ENCODE peak calls at places on chromosomes 3 and 15, in four cellular contexts. One of them, this sample, is unnamed.

GRCh38 chr15:49438970-49439631 is 16.1 kb downstream of the FGF7 start:
- DNase-seq in psoas muscle: no peak
- DNase-seq in esophagus squamous epithelium: peak
- DNase-seq in WERI-Rb-1: no peak
- DNase-seq in this sample: no peak

GRCh38 chr15:35557544-35557943 is 11.6 kb upstream of the DPH6 start:
- DNase-seq in psoas muscle: no peak
- DNase-seq in esophagus squamous epithelium: no peak
- DNase-seq in WERI-Rb-1: no peak
- DNase-seq in this sample: peak

GRCh38 chr3:60979861-60980739 is 271.2 kb downstream of the FHIT start:
- DNase-seq in psoas muscle: no peak
- DNase-seq in esophagus squamous epithelium: no peak
- DNase-seq in WERI-Rb-1: no peak
- DNase-seq in this sample: no peak

GRCh38 chr3:32045091-32045964 is 61.1 kb upstream of the GPD1L start:
- DNase-seq in psoas muscle: no peak
- DNase-seq in esophagus squamous epithelium: no peak
- DNase-seq in WERI-Rb-1: peak
- DNase-seq in this sample: no peak

GRCh38 chr3:24683090-24683489 is 188.4 kb upstream of the THRB start:
- DNase-seq in psoas muscle: no peak
- DNase-seq in esophagus squamous epithelium: no peak
- DNase-seq in WERI-Rb-1: no peak
- DNase-seq in this sample: no peak

GRCh38 chr3:52471371-52472238 is 16.2 kb downstream of the NISCH start:
- DNase-seq in psoas muscle: peak
- DNase-seq in esophagus squamous epithelium: no peak
- DNase-seq in WERI-Rb-1: peak
- DNase-seq in this sample: no peak

GRCh38 chr3:146814601-146815315 is 209.6 kb upstream of the PLSCR5 start:
- DNase-seq in psoas muscle: no peak
- DNase-seq in esophagus squamous epithelium: no peak
- DNase-seq in WERI-Rb-1: no peak
- DNase-seq in this sample: no peak

GRCh38 chr15:88896339-88897033 is 1.1 kb upstream of the HAPLN3 start:
- DNase-seq in psoas muscle: no peak
- DNase-seq in esophagus squamous epithelium: no peak
- DNase-seq in WERI-Rb-1: no peak
- DNase-seq in this sample: no peak

GRCh38 chr3:17135696-17136095 is 250.9 kb downstream of the PLCL2 start:
- DNase-seq in psoas muscle: no peak
- DNase-seq in esophagus squamous epithelium: no peak
- DNase-seq in WERI-Rb-1: peak
- DNase-seq in this sample: no peak

GRCh38 chr15:77419050-77419835 is 661 bp downstream of the PEAK1 start:
- DNase-seq in psoas muscle: peak
- DNase-seq in esophagus squamous epithelium: no peak
- DNase-seq in WERI-Rb-1: peak
- DNase-seq in this sample: no peak

GRCh38 chr15:82146990-82147461 is 101.2 kb upstream of the MEX3B start:
- DNase-seq in psoas muscle: no peak
- DNase-seq in esophagus squamous epithelium: no peak
- DNase-seq in WERI-Rb-1: no peak
- DNase-seq in this sample: peak

GRCh38 chr3:116423945-116424344 is 21.3 kb downstream of the LSAMP start:
- DNase-seq in psoas muscle: no peak
- DNase-seq in esophagus squamous epithelium: no peak
- DNase-seq in WERI-Rb-1: no peak
- DNase-seq in this sample: no peak

GRCh38 chr3:177928156-177928555 is 608.1 kb upstream of the KCNMB2 start:
- DNase-seq in psoas muscle: no peak
- DNase-seq in esophagus squamous epithelium: no peak
- DNase-seq in WERI-Rb-1: no peak
- DNase-seq in this sample: no peak

GRCh38 chr3:129060276-129061076 is at the start of gene GP9:
- DNase-seq in psoas muscle: no peak
- DNase-seq in esophagus squamous epithelium: no peak
- DNase-seq in WERI-Rb-1: no peak
- DNase-seq in this sample: no peak

GRCh38 chr3:124363451-124363850 is 366.8 kb upstream of the UMPS start:
- DNase-seq in psoas muscle: no peak
- DNase-seq in esophagus squamous epithelium: no peak
- DNase-seq in WERI-Rb-1: no peak
- DNase-seq in this sample: no peak

GRCh38 chr15:90839187-90840071 is 29.0 kb upstream of the FURIN start:
- DNase-seq in psoas muscle: no peak
- DNase-seq in esophagus squamous epithelium: no peak
- DNase-seq in WERI-Rb-1: no peak
- DNase-seq in this sample: no peak

GRCh38 chr15:69703495-69704187 is 251.0 kb downstream of the RPLP1 start:
- DNase-seq in psoas muscle: no peak
- DNase-seq in esophagus squamous epithelium: no peak
- DNase-seq in WERI-Rb-1: no peak
- DNase-seq in this sample: no peak

GRCh38 chr3:65028024-65028423 is 340.2 kb upstream of the ADAMTS9 start:
- DNase-seq in psoas muscle: no peak
- DNase-seq in esophagus squamous epithelium: no peak
- DNase-seq in WERI-Rb-1: no peak
- DNase-seq in this sample: no peak

GRCh38 chr3:44198265-44198956 is 43.3 kb upstream of the TOPAZ1 start:
- DNase-seq in psoas muscle: peak
- DNase-seq in esophagus squamous epithelium: peak
- DNase-seq in WERI-Rb-1: peak
- DNase-seq in this sample: peak

GRCh38 chr3:116253511-116253910 is 191.8 kb downstream of the LSAMP start:
- DNase-seq in psoas muscle: no peak
- DNase-seq in esophagus squamous epithelium: no peak
- DNase-seq in WERI-Rb-1: no peak
- DNase-seq in this sample: no peak

GRCh38 chr3:193851941-193852674 is 259.1 kb downstream of the OPA1 start:
- DNase-seq in psoas muscle: no peak
- DNase-seq in esophagus squamous epithelium: no peak
- DNase-seq in WERI-Rb-1: no peak
- DNase-seq in this sample: no peak

GRCh38 chr15:79179108-79179561 is 88.6 kb upstream of the RASGRF1 start:
- DNase-seq in psoas muscle: no peak
- DNase-seq in esophagus squamous epithelium: no peak
- DNase-seq in WERI-Rb-1: no peak
- DNase-seq in this sample: peak

GRCh38 chr3:141680620-141681389 is 57.3 kb upstream of the RNF7 start:
- DNase-seq in psoas muscle: peak
- DNase-seq in esophagus squamous epithelium: no peak
- DNase-seq in WERI-Rb-1: no peak
- DNase-seq in this sample: peak

GRCh38 chr3:98901032-98901464 is 447 bp downstream of the DCBLD2 start:
- DNase-seq in psoas muscle: peak
- DNase-seq in esophagus squamous epithelium: no peak
- DNase-seq in WERI-Rb-1: peak
- DNase-seq in this sample: no peak

GRCh38 chr3:193556841-193557240 is 2.1 kb upstream of the ATP13A4 start:
- DNase-seq in psoas muscle: no peak
- DNase-seq in esophagus squamous epithelium: no peak
- DNase-seq in WERI-Rb-1: no peak
- DNase-seq in this sample: no peak

GRCh38 chr15:96720251-96720650 is 389.8 kb downstream of the NR2F2 start:
- DNase-seq in psoas muscle: no peak
- DNase-seq in esophagus squamous epithelium: no peak
- DNase-seq in WERI-Rb-1: no peak
- DNase-seq in this sample: no peak

GRCh38 chr3:134464693-134465385 is 20.9 kb downstream of the ANAPC13 start:
- DNase-seq in psoas muscle: no peak
- DNase-seq in esophagus squamous epithelium: no peak
- DNase-seq in WERI-Rb-1: no peak
- DNase-seq in this sample: no peak

GRCh38 chr15:63623231-63623969 is 26.2 kb downstream of the FBXL22 start:
- DNase-seq in psoas muscle: no peak
- DNase-seq in esophagus squamous epithelium: no peak
- DNase-seq in WERI-Rb-1: no peak
- DNase-seq in this sample: no peak

GRCh38 chr3:44870375-44871061 is 3.9 kb upstream of the TGM4 start:
- DNase-seq in psoas muscle: no peak
- DNase-seq in esophagus squamous epithelium: no peak
- DNase-seq in WERI-Rb-1: no peak
- DNase-seq in this sample: no peak

DNA sequence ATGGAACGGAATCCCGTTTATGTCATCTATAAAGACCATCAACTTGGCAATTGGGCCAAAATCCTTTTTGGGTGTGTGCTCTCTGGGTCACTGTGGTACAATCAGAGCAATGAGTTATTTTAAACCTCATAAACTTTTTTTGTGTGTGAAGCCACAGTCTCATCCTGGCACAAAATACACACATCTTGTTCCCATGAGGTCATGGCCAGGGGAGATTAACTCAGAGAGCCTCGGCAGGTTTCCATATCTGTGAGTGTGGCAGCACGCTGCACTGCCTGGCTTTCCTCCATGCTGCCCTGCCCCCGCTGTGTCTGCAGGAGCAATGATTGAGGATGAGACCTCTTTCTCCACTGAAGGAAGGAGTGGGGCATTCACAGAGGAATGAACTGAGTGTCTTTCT is 54.0 kb upstream of the DLG1 start:
- DNase-seq in psoas muscle: peak
- DNase-seq in esophagus squamous epithelium: no peak
- DNase-seq in WERI-Rb-1: peak
- DNase-seq in this sample: no peak
- TF ChIP-seq CTCF in psoas muscle: no peak
- TF ChIP-seq CTCF in esophagus squamous epithelium: no peak
- TF ChIP-seq CTCF in WERI-Rb-1: no peak
- TF ChIP-seq CTCF in this sample: no peak

GRCh38 chr3:125602752-125603649 is 7.7 kb upstream of the OSBPL11 start:
- DNase-seq in psoas muscle: no peak
- DNase-seq in esophagus squamous epithelium: no peak
- DNase-seq in WERI-Rb-1: no peak
- DNase-seq in this sample: peak
- H3K4me3 ChIP-seq in psoas muscle: no peak
- H3K4me3 ChIP-seq in esophagus squamous epithelium: no peak
- H3K4me3 ChIP-seq in WERI-Rb-1: no peak
- H3K4me3 ChIP-seq in this sample: no peak

DNA sequence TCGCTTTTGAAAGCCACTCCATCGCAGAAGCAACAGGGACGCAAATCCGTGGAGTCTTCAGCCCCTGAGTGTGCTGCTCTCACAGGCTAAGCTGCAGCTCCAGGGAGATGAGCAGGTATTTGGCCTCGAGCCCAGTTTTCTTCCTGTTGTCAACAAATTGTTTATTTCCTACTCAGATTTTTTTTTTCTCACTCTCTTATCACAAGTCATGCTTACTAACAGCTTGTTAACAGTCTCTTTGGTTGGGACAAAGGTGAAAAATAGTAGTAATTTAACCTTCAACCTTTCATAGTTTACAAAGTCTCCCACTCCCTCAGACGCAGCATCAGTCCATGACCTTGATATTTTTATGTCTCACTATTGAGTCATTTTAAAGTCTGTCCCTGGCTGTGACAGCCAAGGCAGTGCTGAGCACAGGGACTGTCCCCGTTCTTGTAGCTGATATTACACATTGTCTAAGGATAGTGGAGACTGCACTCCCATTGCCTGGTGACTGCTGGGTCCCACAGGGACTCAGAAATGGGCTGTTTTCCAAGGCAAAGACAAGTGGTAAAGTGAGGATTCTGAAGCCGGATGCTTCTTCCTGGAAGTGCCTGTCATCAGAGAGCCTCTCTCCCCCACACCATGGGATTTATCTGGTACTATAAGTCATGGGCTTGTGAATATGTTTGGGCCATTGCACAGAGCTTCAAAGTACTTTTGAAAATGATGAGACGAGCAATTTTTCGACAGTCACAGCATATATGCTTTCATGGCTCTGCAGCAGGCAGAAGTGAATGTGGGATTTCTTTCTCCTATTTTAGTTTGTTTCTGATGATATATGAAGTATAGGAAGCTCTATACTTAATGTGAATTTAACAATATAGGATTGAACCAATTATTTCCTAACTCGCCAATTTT is 59.8 kb upstream of the UNC13C start:
- DNase-seq in psoas muscle: no peak
- DNase-seq in esophagus squamous epithelium: no peak
- DNase-seq in WERI-Rb-1: no peak
- DNase-seq in this sample: no peak
- TF ChIP-seq CTCF in psoas muscle: no peak
- TF ChIP-seq CTCF in esophagus squamous epithelium: no peak
- TF ChIP-seq CTCF in WERI-Rb-1: no peak
- TF ChIP-seq CTCF in this sample: no peak

GRCh38 chr15:32838338-32838737 is 120.5 kb downstream of the GREM1 start:
- DNase-seq in psoas muscle: no peak
- DNase-seq in esophagus squamous epithelium: no peak
- DNase-seq in WERI-Rb-1: no peak
- DNase-seq in this sample: no peak

GRCh38 chr15:32840481-32841245 is 122.9 kb downstream of the GREM1 start:
- DNase-seq in psoas muscle: no peak
- DNase-seq in esophagus squamous epithelium: no peak
- DNase-seq in WERI-Rb-1: no peak
- DNase-seq in this sample: no peak

GRCh38 chr15:32834156-32834555 is 116.4 kb downstream of the GREM1 start:
- DNase-seq in psoas muscle: no peak
- DNase-seq in esophagus squamous epithelium: no peak
- DNase-seq in WERI-Rb-1: no peak
- DNase-seq in this sample: no peak

GRCh38 chr15:32838820-32839219 is 121.0 kb downstream of the GREM1 start:
- DNase-seq in psoas muscle: peak
- DNase-seq in esophagus squamous epithelium: no peak
- DNase-seq in WERI-Rb-1: no peak
- DNase-seq in this sample: no peak

GRCh38 chr15:32837935-32838334 is 120.1 kb downstream of the GREM1 start:
- DNase-seq in psoas muscle: no peak
- DNase-seq in esophagus squamous epithelium: no peak
- DNase-seq in WERI-Rb-1: no peak
- DNase-seq in this sample: no peak
- H3K4me3 ChIP-seq in psoas muscle: no peak
- H3K4me3 ChIP-seq in esophagus squamous epithelium: no peak
- H3K4me3 ChIP-seq in WERI-Rb-1: no peak
- H3K4me3 ChIP-seq in this sample: no peak

This sample was measured in kidney epithelial cell.